ENCODE peak calls at places on chromosomes 13 and 19, in four cellular contexts. One of them, this sample, is unnamed.

GRCh38 chr13:110758195-110758594 is 44.7 kb downstream of the ING1 start:
- DNase-seq in A549: no peak
- DNase-seq in WTC11: no peak
- DNase-seq in H1: no peak
- DNase-seq in this sample: no peak

GRCh38 chr13:46609052-46609451 is 56.1 kb downstream of the LRCH1 start:
- DNase-seq in A549: no peak
- DNase-seq in WTC11: no peak
- DNase-seq in H1: no peak
- DNase-seq in this sample: no peak

GRCh38 chr19:2315818-2316353 is 7.9 kb upstream of the LINGO3 start:
- DNase-seq in A549: peak
- DNase-seq in WTC11: peak
- DNase-seq in H1: peak
- DNase-seq in this sample: peak

GRCh38 chr19:4688587-4688986 is 18.4 kb upstream of the MYDGF start:
- DNase-seq in A549: no peak
- DNase-seq in WTC11: no peak
- DNase-seq in H1: no peak
- DNase-seq in this sample: no peak

GRCh38 chr13:111249637-111250360 is 70.6 kb upstream of the TEX29 start:
- DNase-seq in A549: no peak
- DNase-seq in WTC11: no peak
- DNase-seq in H1: no peak
- DNase-seq in this sample: no peak

GRCh38 chr19:2607712-2608601 is 94.5 kb downstream of the GNG7 start:
- DNase-seq in A549: no peak
- DNase-seq in WTC11: no peak
- DNase-seq in H1: no peak
- DNase-seq in this sample: no peak

GRCh38 chr13:25977216-25977615 is 74.6 kb downstream of the SHISA2 start:
- DNase-seq in A549: no peak
- DNase-seq in WTC11: peak
- DNase-seq in H1: peak
- DNase-seq in this sample: no peak

GRCh38 chr13:41271456-41272285 is 8.3 kb upstream of the MTRF1 start:
- DNase-seq in A549: no peak
- DNase-seq in WTC11: no peak
- DNase-seq in H1: no peak
- DNase-seq in this sample: no peak

GRCh38 chr19:1465191-1466016 is 13.6 kb downstream of the C19orf25 start:
- DNase-seq in A549: no peak
- DNase-seq in WTC11: peak
- DNase-seq in H1: peak
- DNase-seq in this sample: peak

GRCh38 chr13:79716191-79716590 is 235.2 kb downstream of the NDFIP2 start:
- DNase-seq in A549: no peak
- DNase-seq in WTC11: no peak
- DNase-seq in H1: no peak
- DNase-seq in this sample: no peak

GRCh38 chr13:79710376-79710775 is 229.4 kb downstream of the NDFIP2 start:
- DNase-seq in A549: no peak
- DNase-seq in WTC11: no peak
- DNase-seq in H1: no peak
- DNase-seq in this sample: no peak

GRCh38 chr13:79709526-79709925 is 228.6 kb downstream of the NDFIP2 start:
- DNase-seq in A549: no peak
- DNase-seq in WTC11: no peak
- DNase-seq in H1: no peak
- DNase-seq in this sample: no peak

DNA sequence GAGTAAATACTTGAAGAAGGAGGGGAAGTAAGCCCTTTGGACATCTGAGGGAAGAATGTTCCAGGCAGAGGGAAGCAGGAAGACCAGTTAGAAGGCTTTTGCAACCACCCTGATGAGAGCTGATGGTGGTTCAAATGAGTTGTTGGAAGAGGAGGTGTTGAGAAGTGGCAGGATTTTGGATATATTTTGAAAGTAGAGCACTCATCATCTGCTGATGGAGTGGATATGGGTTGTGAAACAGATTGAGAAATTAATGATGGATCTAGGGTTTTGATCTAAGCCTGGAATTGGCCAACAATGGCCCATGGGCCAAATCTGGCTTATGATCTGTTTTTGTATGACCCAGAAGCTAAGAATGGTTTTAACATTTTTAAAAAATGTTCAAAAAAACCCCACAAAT is 230.7 kb downstream of the NDFIP2 start:
- DNase-seq in A549: no peak
- DNase-seq in WTC11: no peak
- DNase-seq in H1: no peak
- DNase-seq in this sample: no peak
- TF ChIP-seq MAX in A549: no peak
- TF ChIP-seq MAX in WTC11: no peak
- TF ChIP-seq MAX in H1: no peak
- TF ChIP-seq MAX in this sample: no peak

DNA sequence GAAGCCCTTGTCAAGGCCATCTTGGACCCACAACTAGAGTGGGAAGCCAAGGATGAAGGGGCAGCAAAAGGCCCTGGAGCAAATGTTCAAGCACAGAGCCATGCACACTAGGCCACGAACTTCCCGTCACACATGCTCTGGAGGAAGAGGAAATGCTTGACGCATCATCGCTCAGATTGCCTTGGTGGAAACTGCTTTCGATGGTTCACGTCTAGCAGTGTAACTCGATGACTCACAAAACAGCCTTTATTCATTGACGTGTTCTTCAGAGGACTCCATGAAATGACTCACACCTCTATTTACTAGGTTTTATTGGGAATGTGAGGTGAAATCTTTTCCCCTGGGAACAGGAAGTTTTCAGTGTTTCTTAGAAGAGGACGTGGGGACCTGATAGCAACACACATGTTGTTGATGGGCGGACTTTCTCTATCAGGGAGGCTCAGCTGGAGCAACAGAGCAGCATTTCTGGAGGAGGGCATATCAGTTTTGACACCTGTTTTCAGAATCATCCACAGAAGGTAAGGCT is 79.8 kb upstream of the FLT1 start:
- DNase-seq in A549: peak
- DNase-seq in WTC11: no peak
- DNase-seq in H1: no peak
- DNase-seq in this sample: peak
- TF ChIP-seq MAX in A549: no peak
- TF ChIP-seq MAX in WTC11: no peak
- TF ChIP-seq MAX in H1: no peak
- TF ChIP-seq MAX in this sample: no peak

GRCh38 chr19:33641956-33642498 is 20.3 kb downstream of the CHST8 start:
- DNase-seq in A549: no peak
- DNase-seq in WTC11: peak
- DNase-seq in H1: no peak
- DNase-seq in this sample: no peak
- TF ChIP-seq MAX in A549: no peak
- TF ChIP-seq MAX in WTC11: no peak
- TF ChIP-seq MAX in H1: no peak
- TF ChIP-seq MAX in this sample: no peak

DNA sequence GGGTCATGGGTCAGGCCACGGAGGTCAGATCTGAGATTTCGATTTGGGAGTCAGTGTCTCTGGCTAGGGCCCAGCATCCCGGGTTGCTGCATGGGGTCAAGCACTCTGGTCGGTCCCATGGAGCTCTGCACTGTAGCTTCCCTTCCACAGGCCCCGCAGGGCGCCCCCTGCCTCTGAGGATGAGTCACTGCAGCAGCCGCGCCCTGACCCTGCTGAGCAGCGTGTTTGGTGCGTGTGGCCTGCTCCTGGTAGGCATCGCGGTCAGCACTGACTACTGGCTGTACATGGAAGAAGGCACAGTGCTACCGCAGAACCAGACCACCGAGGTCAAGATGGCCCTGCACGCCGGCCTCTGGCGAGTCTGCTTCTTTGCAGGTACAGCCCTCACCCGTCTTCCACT is 3.6 kb downstream of the CACNG7 start:
- DNase-seq in A549: peak
- DNase-seq in WTC11: peak
- DNase-seq in H1: peak
- DNase-seq in this sample: peak
- TF ChIP-seq MAX in A549: no peak
- TF ChIP-seq MAX in WTC11: peak
- TF ChIP-seq MAX in H1: peak
- TF ChIP-seq MAX in this sample: no peak

DNA sequence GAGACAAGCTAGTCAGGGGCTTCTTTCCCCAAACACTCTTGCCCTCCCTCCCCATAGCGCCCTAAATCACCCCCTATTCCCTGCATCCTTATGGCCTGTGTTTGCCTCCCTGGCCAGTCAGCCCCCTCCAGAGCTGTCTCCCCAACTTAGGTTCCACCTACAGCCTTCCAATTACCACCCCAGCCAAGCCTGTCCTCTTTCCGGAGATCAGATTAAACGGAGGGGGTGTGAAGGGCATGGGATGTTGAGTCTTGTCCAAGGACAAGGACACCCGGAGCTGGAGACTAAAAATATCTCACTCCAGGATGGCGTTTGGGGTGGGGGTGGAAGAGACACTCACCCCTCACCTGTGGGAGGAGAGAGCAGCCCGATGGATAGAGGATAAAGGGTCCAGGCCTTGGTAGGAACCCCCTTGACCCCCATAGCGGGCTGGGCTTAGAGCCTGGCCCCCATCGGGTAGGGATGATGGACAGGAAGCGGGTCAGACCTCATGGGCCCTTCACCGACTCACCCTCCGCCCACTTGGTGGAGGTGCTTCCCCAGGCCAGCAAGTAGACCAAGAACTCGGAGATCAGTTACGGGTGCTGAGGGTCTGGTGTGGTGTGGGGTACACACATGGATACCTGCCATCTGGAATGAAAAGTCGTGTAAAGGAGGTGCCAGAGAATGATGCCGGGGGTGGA is 6.0 kb downstream of the ZNF865 start:
- DNase-seq in A549: no peak
- DNase-seq in WTC11: no peak
- DNase-seq in H1: no peak
- DNase-seq in this sample: no peak
- TF ChIP-seq MAX in A549: no peak
- TF ChIP-seq MAX in WTC11: no peak
- TF ChIP-seq MAX in H1: no peak
- TF ChIP-seq MAX in this sample: no peak

GRCh38 chr13:30052127-30052526 is 201.7 kb upstream of the UBL3 start:
- DNase-seq in A549: no peak
- DNase-seq in WTC11: peak
- DNase-seq in H1: peak
- DNase-seq in this sample: peak

GRCh38 chr13:30047154-30047874 is 196.9 kb upstream of the UBL3 start:
- DNase-seq in A549: no peak
- DNase-seq in WTC11: no peak
- DNase-seq in H1: peak
- DNase-seq in this sample: peak

GRCh38 chr13:30045916-30046704 is 195.7 kb upstream of the UBL3 start:
- DNase-seq in A549: no peak
- DNase-seq in WTC11: no peak
- DNase-seq in H1: peak
- DNase-seq in this sample: peak

GRCh38 chr13:30051531-30052060 is 201.2 kb upstream of the UBL3 start:
- DNase-seq in A549: no peak
- DNase-seq in WTC11: no peak
- DNase-seq in H1: no peak
- DNase-seq in this sample: peak

DNA sequence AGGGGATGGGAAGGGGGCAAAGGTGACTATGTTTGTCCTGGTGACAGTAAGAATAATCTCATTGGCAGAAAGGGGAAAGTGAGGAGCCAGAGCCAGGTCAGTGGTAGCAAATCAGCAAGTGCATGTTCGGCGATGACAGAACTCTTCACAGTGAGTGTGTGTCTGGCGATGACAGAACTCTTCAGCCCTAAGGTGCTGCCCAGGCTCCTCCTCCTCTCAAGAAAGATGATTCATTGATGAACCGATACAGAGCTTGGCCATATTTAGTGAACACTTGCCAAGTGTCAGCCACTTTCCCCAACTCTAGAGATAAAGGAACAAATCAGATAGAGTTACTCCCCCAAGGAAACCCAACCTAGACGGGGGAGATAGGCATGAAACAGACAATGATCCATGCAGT is 199.3 kb upstream of the UBL3 start:
- DNase-seq in A549: no peak
- DNase-seq in WTC11: no peak
- DNase-seq in H1: no peak
- DNase-seq in this sample: peak
- TF ChIP-seq MAX in A549: no peak
- TF ChIP-seq MAX in WTC11: no peak
- TF ChIP-seq MAX in H1: no peak
- TF ChIP-seq MAX in this sample: no peak